ENCODE peak calls at places on chromosomes 16 and 17, in four cellular contexts. I is HCT116, K is vagina, E is neural progenitor cell. Y is an unnamed sample.

GRCh38 chr17:17146791-17147406 is 59.2 kb downstream of the PLD6 start:
- DNase-seq in I (peak; percentile 15), K (no peak), E (peak; percentile 46), Y (peak; percentile 93)

GRCh38 chr16:87832759-87833502 is 36.4 kb downstream of the SLC7A5 start:
- DNase-seq in I (no peak), K (no peak), E (no peak), Y (no peak)

GRCh38 chr16:83813818-83814653 is 6.3 kb downstream of the HSBP1 start:
- DNase-seq in I (no peak), K (no peak), E (peak; percentile 73), Y (no peak)

GRCh38 chr17:35241520-35241919 is 1.4 kb upstream of the SLFN5 start:
- DNase-seq in I (no peak), K (no peak), E (no peak), Y (peak; percentile 64)

GRCh38 chr17:40072481-40073346 is 9.9 kb downstream of the THRA start:
- DNase-seq in I (no peak), K (no peak), E (no peak), Y (no peak)

GRCh38 chr16:79372504-79373184 is 227.9 kb downstream of the MAF start:
- DNase-seq in I (no peak), K (no peak), E (no peak), Y (no peak)

GRCh38 chr17:46796524-46796923 is 22.0 kb downstream of the WNT3 start:
- DNase-seq in I (no peak), K (no peak), E (no peak), Y (peak; percentile 52)

GRCh38 chr16:87956771-87957279 is 5.6 kb downstream of the BANP start:
- DNase-seq in I (no peak), K (no peak), E (no peak), Y (peak; percentile 48)

GRCh38 chr16:73743665-73744496 is 552.7 kb upstream of the PSMD7 start:
- DNase-seq in I (no peak), K (no peak), E (peak; percentile 54), Y (peak; percentile 65)

GRCh38 chr16:84761448-84762368 is 58.1 kb upstream of the CRISPLD2 start:
- DNase-seq in I (no peak), K (no peak), E (no peak), Y (no peak)

GRCh38 chr17:80942360-80943345 is 49.0 kb upstream of the CHMP6 start:
- DNase-seq in I (no peak), K (no peak), E (no peak), Y (no peak)

GRCh38 chr17:36183811-36184765 is 7.7 kb upstream of the TBC1D3B start:
- DNase-seq in I (no peak), K (no peak), E (no peak), Y (peak; percentile 46)

GRCh38 chr16:7443108-7443507 is 110.5 kb downstream of the RBFOX1 start:
- DNase-seq in I (no peak), K (no peak), E (no peak), Y (no peak)
- H3K27ac ChIP-seq in I (no peak overlapping the region), K (no peak overlapping the region), E (no peak overlapping the region), Y (no peak overlapping the region)

DNA sequence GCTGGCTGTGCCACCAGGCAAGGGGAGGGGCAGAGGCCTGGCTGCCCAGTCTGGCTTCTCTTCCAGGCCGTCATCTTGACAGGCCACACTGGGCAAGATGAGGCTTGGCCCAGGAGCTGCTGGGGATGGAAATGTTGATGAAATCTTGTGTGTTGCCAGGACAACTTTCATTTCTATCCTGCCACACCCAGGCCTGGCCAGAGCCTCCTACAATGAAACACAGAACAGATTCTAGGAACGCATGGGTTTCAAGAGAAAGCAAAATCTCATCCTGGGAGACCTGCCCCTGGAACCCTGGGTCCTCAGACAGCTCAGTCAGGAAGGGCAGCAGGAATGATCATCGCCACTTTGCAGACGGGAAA is 9.3 kb downstream of the HEXIM2 start:
- DNase-seq in I (peak; percentile 44), K (no peak), E (no peak), Y (peak; percentile 63)
- H3K4me1 ChIP-seq in I (peaks cover 62% of the 10 kb centered on the region), K (peaks cover 42% of the 10 kb centered on the region), E (peaks cover 25% of the 10 kb centered on the region), Y (peaks cover 26% of the 10 kb centered on the region)

GRCh38 chr17:50151041-50151936 is 812 bp upstream of the PPP1R9B start:
- DNase-seq in I (peak; percentile 85), K (no peak), E (peak; percentile 97), Y (peak; percentile 99)
- H3K4me3 ChIP-seq in I (peak overlapping the region; percentile 76), K (peak overlapping the region; percentile 87), E (peak overlapping the region; percentile 78), Y (peak overlapping the region; percentile 92)

DNA sequence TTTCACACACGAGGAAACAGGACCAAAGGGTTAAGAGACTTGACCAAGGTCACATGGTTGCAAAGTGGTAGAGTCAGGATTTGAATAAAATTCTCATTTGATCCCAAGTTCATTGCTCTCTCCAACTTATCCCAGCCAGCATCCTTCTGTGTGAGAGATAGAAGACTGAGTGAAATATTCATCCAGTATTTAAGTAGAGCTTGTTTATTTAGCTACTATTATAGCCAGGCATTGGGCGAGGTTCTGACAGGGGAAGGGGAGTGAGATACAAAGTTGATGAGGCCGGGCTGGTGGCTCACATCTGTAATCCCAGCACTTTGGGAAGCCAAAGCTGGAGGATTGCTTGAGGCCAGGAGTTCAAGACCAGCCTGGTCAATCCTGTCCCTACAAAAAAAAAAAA is 4.4 kb downstream of the ITGAL start:
- DNase-seq in I (no peak), K (no peak), E (no peak), Y (no peak)
- H3K27ac ChIP-seq in I (no peak overlapping the region), K (no peak overlapping the region), E (no peak overlapping the region), Y (no peak overlapping the region)

GRCh38 chr16:46915483-46916025 is 31.4 kb downstream of the GPT2 start:
- DNase-seq in I (no peak), K (no peak), E (no peak), Y (no peak)
- H3K4me1 ChIP-seq in I (peaks cover 19% of the 10 kb centered on the region), K (no peaks in the 10 kb centered on the region), E (peaks cover 10% of the 10 kb centered on the region), Y (no peaks in the 10 kb centered on the region)

GRCh38 chr17:44109312-44109630 is 14.2 kb downstream of the HDAC5 start:
- DNase-seq in I (no peak), K (no peak), E (no peak), Y (no peak)

GRCh38 chr17:44112284-44113280 is 10.9 kb downstream of the HDAC5 start:
- DNase-seq in I (no peak), K (no peak), E (no peak), Y (peak; percentile 55)

GRCh38 chr17:44111777-44112176 is 11.7 kb downstream of the HDAC5 start:
- DNase-seq in I (no peak), K (peak; percentile 61), E (no peak), Y (no peak)

GRCh38 chr17:44110011-44110686 is 13.3 kb downstream of the HDAC5 start:
- DNase-seq in I (no peak), K (peak; percentile 46), E (no peak), Y (no peak)

DNA sequence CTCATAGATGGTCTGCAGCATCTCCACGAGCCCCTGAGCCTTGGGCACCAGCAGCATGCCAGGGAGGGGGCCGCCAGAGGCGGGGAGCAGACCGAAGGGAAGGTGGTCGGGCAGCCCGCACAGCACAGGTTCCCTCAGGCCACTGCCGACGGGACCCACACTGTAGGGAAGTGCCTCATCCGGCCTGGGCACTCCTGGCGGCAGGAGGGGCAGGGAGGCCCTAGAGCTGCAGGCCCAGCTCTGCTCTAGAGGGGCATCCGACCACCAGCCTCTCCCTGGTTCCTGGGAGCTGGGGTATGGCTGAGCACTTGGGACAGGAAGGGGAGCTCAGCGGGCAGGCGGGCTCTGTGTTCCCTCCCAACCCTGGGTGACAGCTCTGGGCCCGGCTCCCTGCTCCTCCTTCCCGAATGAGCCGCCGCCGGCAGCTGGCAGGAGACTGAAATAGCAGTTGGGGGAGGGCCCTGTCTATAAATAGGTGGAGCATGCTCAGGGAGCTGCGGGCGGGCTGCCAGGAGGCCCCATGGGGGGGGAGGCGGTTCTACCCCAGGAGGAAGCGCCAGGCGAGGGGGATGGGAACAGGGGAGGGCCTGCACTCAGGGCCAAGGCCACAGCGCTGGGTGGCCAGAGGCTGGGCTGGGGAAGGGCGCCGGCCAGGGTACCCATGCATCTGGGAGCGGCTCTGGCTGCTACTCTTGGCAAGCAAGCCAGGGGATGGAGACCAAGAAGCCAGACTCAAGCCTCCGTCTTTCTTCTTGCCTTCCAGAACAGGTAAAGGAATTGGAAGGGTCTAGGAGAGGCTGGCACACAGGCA is 12.4 kb downstream of the HDAC5 start:
- DNase-seq in I (no peak), K (peak; percentile 96), E (peak; percentile 70), Y (peak; percentile 97)
- H3K4me3 ChIP-seq in I (peak overlapping the region; percentile 43), K (peak overlapping the region; percentile 17), E (no peak overlapping the region), Y (no peak overlapping the region)

GRCh38 chr17:66190738-66191606 is 961 bp downstream of the CEP112 start:
- DNase-seq in I (no peak), K (no peak), E (peak; percentile 5), Y (no peak)
- H3K27ac ChIP-seq in I (peak overlapping the region; percentile 64), K (peak overlapping the region; percentile 82), E (no peak overlapping the region), Y (peak overlapping the region; percentile 66)

GRCh38 chr17:28747046-28747691 is 3.4 kb downstream of the TRAF4 start:
- DNase-seq in I (no peak), K (no peak), E (no peak), Y (peak; percentile 65)
- H3K4me1 ChIP-seq in I (peaks cover 61% of the 10 kb centered on the region), K (peaks cover 61% of the 10 kb centered on the region), E (peaks cover 16% of the 10 kb centered on the region), Y (peaks cover 12% of the 10 kb centered on the region)

DNA sequence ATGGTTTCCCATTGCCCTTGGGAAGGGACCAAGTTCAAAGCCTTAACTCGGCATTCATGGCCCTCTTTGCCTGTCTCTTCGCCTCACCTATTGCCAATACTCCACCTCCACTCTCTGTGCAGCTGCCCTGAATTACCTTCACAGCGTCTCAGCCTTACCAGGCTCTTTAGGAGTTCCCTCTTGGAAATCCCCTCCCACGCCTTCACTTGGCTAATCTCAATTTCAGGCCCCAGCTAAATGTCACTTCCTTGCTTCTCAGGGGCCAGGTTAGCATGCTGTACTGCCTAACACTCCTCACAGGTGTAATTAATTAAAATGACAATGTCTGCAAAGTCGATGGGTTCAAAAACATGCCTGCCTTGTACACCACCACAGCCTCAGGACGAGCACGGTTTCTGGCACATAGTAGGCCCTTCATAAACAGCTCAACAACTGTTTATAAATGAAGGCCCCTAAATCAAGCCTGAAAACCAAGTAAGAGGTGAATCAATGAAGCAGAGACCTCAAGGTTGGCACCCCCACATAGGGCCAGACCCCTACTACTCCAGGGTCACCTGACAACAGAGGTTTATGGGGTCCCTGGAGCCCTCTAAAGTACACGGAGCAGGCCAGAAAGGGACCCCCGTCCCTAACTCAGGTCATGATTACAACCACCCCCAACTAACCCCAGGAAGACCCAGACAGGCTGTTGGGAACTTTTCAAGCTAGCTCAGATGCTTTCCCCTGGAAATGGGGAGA is 11.2 kb upstream of the EEF2K start:
- DNase-seq in I (no peak), K (no peak), E (no peak), Y (no peak)
- H3K4me3 ChIP-seq in I (no peak overlapping the region), K (no peak overlapping the region), E (peak overlapping the region; percentile 90), Y (no peak overlapping the region)

GRCh38 chr16:1145383-1146100 is 7.4 kb upstream of the CACNA1H start:
- DNase-seq in I (no peak), K (no peak), E (peak; percentile 81), Y (no peak)
- H3K27ac ChIP-seq in I (no peak overlapping the region), K (no peak overlapping the region), E (peak overlapping the region; percentile 71), Y (no peak overlapping the region)